ENCODE peak calls at places on chromosomes 4 and X, in six cellular contexts. Z is fibroblast of lung, K is IMR-90, F is GM23248, O is neuronal stem cell, Y is GM23338. P is an unnamed sample.

GRCh38 chr4:25817059-25817681 is 45.6 kb downstream of the SEL1L3 start:
- DNase-seq in K (peak), Y (no peak), Z (peak), O (no peak), F (peak), P (peak)

GRCh38 chrX:40173662-40174593 is 76.2 kb upstream of the BCOR start:
- DNase-seq in Y (peak), K (no peak), F (peak), Z (peak), O (no peak), P (no peak)

GRCh38 chrX:9797961-9798360 is 11.7 kb downstream of the SHROOM2 start:
- DNase-seq in O (no peak), Y (no peak), K (no peak), F (no peak), Z (no peak), P (no peak)

GRCh38 chrX:74119016-74119910 is 184.7 kb upstream of the ZCCHC13 start:
- DNase-seq in Z (peak), K (peak), O (no peak), Y (no peak), F (peak), P (peak)

GRCh38 chr4:173526724-173527102 is 3.3 kb downstream of the HAND2 start:
- DNase-seq in K (no peak), Y (peak), O (no peak), Z (no peak), F (no peak), P (no peak)

GRCh38 chr4:27442146-27442545 is 581.5 kb downstream of the STIM2 start:
- DNase-seq in Z (peak), Y (no peak), O (no peak), K (no peak), F (peak), P (peak)

GRCh38 chrX:111869639-111870034 is 6.3 kb upstream of the TRPC5OS start:
- DNase-seq in O (peak), Y (peak), Z (peak), F (peak), K (peak), P (peak)

GRCh38 chr4:99058228-99058627 is 30.4 kb downstream of the ADH5 start:
- DNase-seq in O (no peak), Z (no peak), F (no peak), Y (no peak), K (no peak), P (no peak)

GRCh38 chr4:25085621-25086020 is 54.9 kb upstream of the LGI2 start:
- DNase-seq in K (no peak), Z (no peak), F (no peak), Y (no peak), O (no peak), P (no peak)

GRCh38 chr4:27084685-27085356 is 224.2 kb downstream of the STIM2 start:
- DNase-seq in Y (peak), K (peak), F (peak), Z (peak), O (peak), P (peak)

GRCh38 chr4:159201168-159201567 is 98.3 kb downstream of the RAPGEF2 start:
- DNase-seq in Y (no peak), O (no peak), F (no peak), Z (no peak), K (no peak), P (no peak)

GRCh38 chrX:40622741-40623536 is at the start of gene MPC1L:
- DNase-seq in K (no peak), O (no peak), Y (no peak), Z (no peak), F (no peak), P (no peak)

GRCh38 chr4:42519803-42520417 is 122.6 kb downstream of the SHISA3 start:
- DNase-seq in K (peak), Z (peak), F (peak), Y (peak), O (peak), P (peak)

GRCh38 chr4:6733358-6734164 is 17.6 kb downstream of the BLOC1S4 start:
- DNase-seq in K (no peak), O (no peak), F (no peak), Z (no peak), Y (no peak), P (no peak)

GRCh38 chr4:92521941-92522340 is 218.2 kb downstream of the GRID2 start:
- DNase-seq in F (no peak), Z (no peak), Y (no peak), O (no peak), K (no peak), P (no peak)

GRCh38 chr4:27005512-27006246 is 145.0 kb downstream of the STIM2 start:
- DNase-seq in O (no peak), F (peak), K (peak), Z (peak), Y (no peak), P (peak)

GRCh38 chr4:147157860-147158701 is 212.4 kb upstream of the TTC29 start:
- DNase-seq in K (peak), O (peak), Y (peak), Z (peak), F (peak), P (peak)

GRCh38 chr4:17578482-17578891 is 1.5 kb downstream of the LAP3 start:
- DNase-seq in Z (no peak), K (peak), F (no peak), O (no peak), Y (no peak), P (no peak)

GRCh38 chrX:113421432-113421831 is 580.8 kb upstream of the AMOT start:
- DNase-seq in Y (no peak), O (no peak), K (no peak), Z (no peak), F (peak), P (no peak)

GRCh38 chrX:19689170-19689814 is 174.0 kb upstream of the MAP3K15 start:
- DNase-seq in K (no peak), Y (no peak), O (no peak), F (no peak), Z (no peak), P (no peak)

GRCh38 chr4:47239649-47240048 is 208.3 kb downstream of the GABRB1 start:
- DNase-seq in O (no peak), K (no peak), Z (no peak), F (no peak), Y (no peak), P (no peak)

GRCh38 chr4:1843852-1844251 is 12.1 kb downstream of the LETM1 start:
- DNase-seq in K (no peak), O (no peak), Y (no peak), F (peak), Z (no peak), P (no peak)

GRCh38 chr4:124633285-124633941 is 79.1 kb downstream of the ANKRD50 start:
- DNase-seq in O (no peak), K (peak), Y (no peak), F (no peak), Z (no peak), P (no peak)

GRCh38 chrX:44431206-44431605 is 87.7 kb upstream of the EFHC2 start:
- DNase-seq in O (no peak), F (peak), K (peak), Y (no peak), Z (peak), P (peak)

GRCh38 chr4:166435449-166435848 is 562.4 kb downstream of the TLL1 start:
- DNase-seq in O (no peak), Y (no peak), K (peak), Z (peak), F (peak), P (peak)

GRCh38 chr4:53196872-53197759 is 168.7 kb downstream of the SCFD2 start:
- DNase-seq in Z (peak), F (peak), K (peak), Y (peak), O (peak), P (peak)

GRCh38 chr4:3338976-3339531 is 46.2 kb downstream of the RGS12 start:
- DNase-seq in Z (no peak), O (no peak), Y (no peak), K (no peak), F (no peak), P (no peak)

GRCh38 chr4:20832821-20833220 is 132.6 kb downstream of the PACRGL start:
- DNase-seq in Y (no peak), F (peak), Z (peak), O (no peak), K (peak), P (peak)

GRCh38 chrX:150548251-150548650 is 20.2 kb upstream of the MTM1 start:
- DNase-seq in Y (no peak), F (no peak), O (no peak), Z (no peak), K (no peak), P (no peak)

GRCh38 chr4:153038493-153039311 is 102.6 kb downstream of the FHDC1 start:
- DNase-seq in Z (no peak), K (no peak), F (no peak), O (no peak), Y (peak), P (no peak)

GRCh38 chr4:153039542-153040185 is 103.5 kb downstream of the FHDC1 start:
- DNase-seq in Y (no peak), Z (no peak), K (no peak), O (no peak), F (no peak), P (no peak)

GRCh38 chr4:153040677-153041076 is 104.6 kb downstream of the FHDC1 start:
- DNase-seq in K (no peak), Z (no peak), O (no peak), Y (no peak), F (no peak), P (no peak)

GRCh38 chr4:153034681-153035080 is 98.6 kb downstream of the FHDC1 start:
- DNase-seq in F (no peak), O (peak), K (no peak), Z (no peak), Y (no peak), P (no peak)

DNA sequence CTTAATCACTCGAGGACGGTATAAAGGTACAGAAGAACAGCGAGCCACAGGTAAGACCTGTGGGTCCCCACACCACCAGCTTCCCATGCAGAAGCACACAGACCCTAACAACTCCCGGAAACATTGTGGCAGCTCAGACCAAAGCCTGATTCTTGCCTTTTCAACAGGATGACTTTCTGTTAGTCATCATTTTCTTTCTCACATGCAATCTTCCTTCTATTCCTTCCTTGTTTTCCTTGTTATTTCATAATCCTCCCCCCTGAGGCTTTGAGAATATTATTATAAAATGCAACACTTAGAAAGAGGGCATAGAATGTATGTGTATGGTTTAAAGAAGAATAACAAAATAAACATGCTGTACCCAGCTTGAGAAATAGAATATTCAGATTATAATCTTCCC is 100.8 kb downstream of the FHDC1 start:
- DNase-seq in O (no peak), K (no peak), Z (no peak), Y (no peak), F (peak), P (no peak)
- H3K4me2 ChIP-seq in O (no peak), K (no peak), Z (no peak), Y (no peak), F (no peak), P (no peak)

GRCh38 chr4:151874328-151874727 is 113.5 kb upstream of the GATB start:
- DNase-seq in F (no peak), K (no peak), O (peak), Z (no peak), Y (peak), P (no peak)
- H3K4me2 ChIP-seq in F (no peak), K (no peak), O (no peak), Z (no peak), Y (peak), P (no peak)

GRCh38 chr4:168759959-168760527 is 250.0 kb downstream of the CBR4 start:
- DNase-seq in Z (no peak), K (no peak), F (no peak), Y (no peak), O (no peak), P (no peak)

GRCh38 chr4:168757500-168757899 is 252.6 kb downstream of the CBR4 start:
- DNase-seq in Y (no peak), K (no peak), O (no peak), Z (no peak), F (no peak), P (no peak)

GRCh38 chr4:168759321-168759720 is 250.7 kb downstream of the CBR4 start:
- DNase-seq in O (no peak), F (no peak), K (no peak), Y (no peak), Z (no peak), P (no peak)

GRCh38 chr4:168751263-168752225 is 254.7 kb downstream of the PALLD start:
- DNase-seq in O (no peak), Z (peak), Y (no peak), K (peak), F (peak), P (peak)

GRCh38 chr4:168755643-168756482 is 254.2 kb downstream of the CBR4 start:
- DNase-seq in K (peak), F (peak), Y (no peak), O (no peak), Z (peak), P (no peak)
- H3K4me2 ChIP-seq in K (no peak), F (peak), Y (no peak), O (no peak), Z (no peak), P (no peak)

GRCh38 chrX:7798327-7798726 is 44.6 kb upstream of the VCX start:
- DNase-seq in Z (no peak), O (no peak), K (no peak), F (no peak), Y (no peak), P (no peak)

DNA sequence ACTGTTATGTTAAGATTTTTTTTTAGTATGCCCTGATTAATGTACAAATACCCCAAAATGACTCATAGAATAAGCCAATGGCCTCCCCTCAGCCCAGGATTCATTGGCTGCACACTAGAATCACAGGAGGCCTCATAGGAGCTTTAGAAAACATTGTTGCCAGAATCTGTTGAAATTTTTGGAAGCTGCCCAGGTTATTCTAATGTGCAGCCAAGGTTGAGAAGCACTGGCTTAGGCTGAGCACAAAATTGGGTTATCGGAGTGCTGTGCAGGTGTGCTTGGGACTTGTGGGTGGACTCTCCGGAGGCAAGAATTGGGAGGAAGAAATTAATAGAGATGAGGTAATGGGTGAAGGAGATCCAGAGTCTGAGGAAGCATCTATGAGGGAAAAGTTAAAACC is 41.3 kb upstream of the VCX start:
- DNase-seq in F (no peak), K (no peak), Y (no peak), O (no peak), Z (no peak), P (no peak)
- H3K4me2 ChIP-seq in F (no peak), K (no peak), Y (no peak), O (no peak), Z (no peak), P (no peak)

GRCh38 chr4:185589067-185589844 is 53.9 kb upstream of the PDLIM3 start:
- DNase-seq in K (peak), Z (peak), Y (no peak), F (peak), O (no peak), P (peak)

GRCh38 chr4:185592438-185592837 is 57.1 kb upstream of the PDLIM3 start:
- DNase-seq in Y (no peak), K (no peak), O (no peak), F (no peak), Z (no peak), P (no peak)

GRCh38 chr4:185592845-185593488 is 57.7 kb upstream of the PDLIM3 start:
- DNase-seq in K (no peak), Y (peak), F (no peak), O (no peak), Z (no peak), P (no peak)

GRCh38 chr4:185590982-185591381 is 55.7 kb upstream of the PDLIM3 start:
- DNase-seq in Z (no peak), K (no peak), F (no peak), Y (no peak), O (no peak), P (no peak)

DNA sequence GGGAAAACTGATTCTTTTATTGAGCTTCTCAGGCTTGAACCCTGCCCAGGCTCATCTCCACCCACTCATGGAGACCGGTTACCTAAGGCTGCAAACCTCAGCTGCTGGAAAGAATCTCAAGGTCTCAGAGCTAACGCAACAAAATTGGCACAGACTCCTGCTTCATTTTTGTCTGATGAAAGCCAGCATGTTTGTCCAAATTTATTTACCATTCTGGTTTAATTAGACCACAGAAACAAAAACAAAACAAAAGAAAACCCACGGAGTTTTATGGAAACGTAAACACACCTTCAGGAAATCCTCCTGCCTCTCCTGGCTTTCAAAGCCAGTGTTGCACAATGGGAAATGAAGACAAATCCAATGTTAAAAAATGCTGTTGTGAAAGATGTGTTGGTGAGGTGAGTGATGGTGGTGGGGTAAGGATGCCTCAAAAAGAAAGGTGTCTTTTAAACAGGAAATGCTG is 56.4 kb upstream of the PDLIM3 start:
- DNase-seq in Y (no peak), O (no peak), K (peak), Z (peak), F (peak), P (peak)
- H3K4me2 ChIP-seq in Y (no peak), O (no peak), K (no peak), Z (peak), F (no peak), P (no peak)

GRCh38 chrX:11733614-11734013 is 24.4 kb upstream of the MSL3 start:
- DNase-seq in K (no peak), F (no peak), Y (no peak), Z (no peak), O (no peak), P (no peak)
- H3K4me2 ChIP-seq in K (no peak), F (no peak), Y (no peak), Z (no peak), O (no peak), P (no peak)

DNA sequence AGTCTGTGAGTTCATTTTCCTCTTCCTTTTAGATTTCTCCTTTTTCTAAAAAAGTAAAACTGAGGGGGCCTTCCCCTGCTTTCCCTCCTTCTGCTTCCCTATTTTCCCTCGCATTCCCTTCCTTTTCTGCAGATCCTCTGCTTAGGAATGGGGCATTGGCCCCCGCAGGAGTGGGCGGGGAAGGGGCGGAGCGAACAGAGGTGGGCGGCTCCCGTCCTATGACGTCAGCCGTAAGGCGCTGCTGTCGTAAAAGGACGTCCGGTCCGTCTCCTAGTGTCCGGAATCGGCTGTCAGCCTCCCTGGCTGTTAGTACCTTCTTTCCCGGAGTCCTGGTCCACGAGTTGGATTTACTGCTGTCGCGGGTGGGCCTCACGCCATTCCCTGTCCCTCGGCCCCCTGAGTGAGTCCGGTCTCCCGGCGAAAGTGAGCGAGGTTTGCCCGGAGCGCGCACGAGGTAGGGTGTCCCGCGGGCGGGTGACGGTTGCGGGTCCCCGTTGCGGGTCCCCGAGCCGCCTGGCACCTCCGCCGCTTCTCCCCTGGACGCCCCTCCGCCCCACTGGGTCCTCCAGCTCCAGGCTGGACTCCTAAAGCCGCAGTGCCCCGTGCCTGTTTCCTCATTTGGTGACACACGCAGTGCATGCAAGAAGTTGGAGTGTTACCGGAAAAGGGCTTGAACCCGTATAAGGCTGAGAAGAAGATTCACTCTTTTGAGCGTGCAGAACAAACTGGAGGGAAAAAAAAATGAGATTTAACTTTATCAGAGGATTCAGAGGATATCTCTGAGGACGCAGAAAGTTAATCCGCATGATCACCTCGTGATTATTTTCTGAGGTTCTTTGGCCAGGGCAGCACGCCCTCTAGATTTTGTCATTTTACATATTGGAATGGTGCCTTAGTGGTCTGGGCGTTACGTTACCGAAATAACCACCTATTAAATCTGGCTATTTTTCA is at the start of gene ZNF330:
- DNase-seq in F (peak), Z (peak), K (peak), Y (peak), O (peak), P (peak)
- H3K4me2 ChIP-seq in F (peak), Z (peak), K (peak), Y (peak), O (peak), P (peak)

GRCh38 chr4:84497220-84497834 is 1.8 kb downstream of the NKX6-1 start:
- DNase-seq in Z (peak), Y (peak), O (no peak), F (peak), K (peak), P (peak)
- H3K4me2 ChIP-seq in Z (no peak), Y (peak), O (peak), F (peak), K (no peak), P (peak)

GRCh38 chr4:140137654-140138053 is 16.3 kb downstream of the MAML3 start:
- DNase-seq in Z (peak), Y (peak), O (no peak), F (peak), K (peak), P (peak)
- H3K4me2 ChIP-seq in Z (peak), Y (peak), O (no peak), F (no peak), K (peak), P (peak)

P was measured in astrocyte.